ENCODE peak calls at places on chromosomes 3 and 15, in nine cellular contexts. W is AG10803; V is omental fat pad; X is RWPE1; T is CD8-positive, alpha-beta T cell; B is GM23338; Y is HFF-Myc; C is cardiac fibroblast; Q is thoracic aorta. P is an unnamed sample.

GRCh38 chr3:70855139-70855538 is 542.7 kb upstream of the MDFIC2 start:
- DNase-seq in X (no peak), C (peak; percentile 52), T (no peak), V (no peak), Y (no peak), B (no peak), W (peak; percentile 59), Q (no peak), P (no peak)

GRCh38 chr3:108728934-108729333 is 28.3 kb downstream of the RETNLB start:
- DNase-seq in T (no peak), B (no peak), Y (no peak), Q (no peak), W (no peak), C (no peak), X (no peak), V (no peak), P (no peak)

GRCh38 chr15:73983773-73984172 is 8.3 kb downstream of the STOML1 start:
- DNase-seq in V (no peak), Y (no peak), X (no peak), W (no peak), Q (no peak), T (no peak), C (no peak), B (no peak), P (no peak)

GRCh38 chr3:20930034-20930433 is 744.0 kb upstream of the SGO1 start:
- DNase-seq in C (peak; percentile 13), B (peak; percentile 64), X (peak; percentile 0), W (peak; percentile 27), Y (peak; percentile 3), T (no peak), Q (no peak), V (no peak), P (no peak)

GRCh38 chr3:71062920-71063767 is 520.4 kb downstream of the FOXP1 start:
- DNase-seq in W (peak; percentile 30), Q (no peak), T (no peak), Y (no peak), V (no peak), X (peak; percentile 22), B (no peak), C (no peak), P (no peak)

GRCh38 chr3:171732741-171733140 is 77.5 kb downstream of the PLD1 start:
- DNase-seq in Y (no peak), B (no peak), T (no peak), W (no peak), X (no peak), Q (no peak), C (no peak), V (no peak), P (no peak)

GRCh38 chr15:68379058-68379758 is 52.8 kb downstream of the ITGA11 start:
- DNase-seq in Q (no peak), W (no peak), Y (no peak), T (no peak), X (no peak), V (no peak), B (no peak), C (no peak), P (no peak)

GRCh38 chr3:150407051-150407817 is 864 bp upstream of the TSC22D2 start:
- DNase-seq in T (no peak), Y (no peak), W (peak; percentile 82), Q (peak; percentile 18), X (peak; percentile 29), C (peak; percentile 76), B (peak; percentile 16), V (no peak), P (no peak)

GRCh38 chr3:165503346-165503745 is 307.2 kb upstream of the SLITRK3 start:
- DNase-seq in Q (no peak), B (no peak), W (no peak), V (no peak), C (no peak), T (no peak), X (no peak), Y (no peak), P (no peak)

GRCh38 chr3:182979719-182980191 is 583 bp downstream of the DCUN1D1 start:
- DNase-seq in B (peak; percentile 68), X (peak; percentile 34), Y (no peak), V (peak; percentile 27), Q (no peak), C (peak; percentile 8), T (no peak), W (no peak), P (no peak)

GRCh38 chr3:66609660-66610547 is 109.1 kb upstream of the LRIG1 start:
- DNase-seq in T (no peak), X (peak; percentile 5), V (no peak), B (peak; percentile 83), C (peak; percentile 53), Q (no peak), W (peak; percentile 43), Y (no peak), P (no peak)

GRCh38 chr15:31396881-31397560 is 70.4 kb downstream of the KLF13 start:
- DNase-seq in V (peak; percentile 73), W (peak; percentile 73), Y (peak; percentile 36), T (no peak), X (peak; percentile 91), B (peak; percentile 97), C (peak; percentile 91), Q (peak; percentile 76), P (no peak)
- TF ChIP-seq CTCF in V (no peak), W (no peak), Y (no peak), T (no peak), X (no peak), B (peak; percentile 63), C (no peak), Q (no peak), P (peak; percentile 21)

DNA sequence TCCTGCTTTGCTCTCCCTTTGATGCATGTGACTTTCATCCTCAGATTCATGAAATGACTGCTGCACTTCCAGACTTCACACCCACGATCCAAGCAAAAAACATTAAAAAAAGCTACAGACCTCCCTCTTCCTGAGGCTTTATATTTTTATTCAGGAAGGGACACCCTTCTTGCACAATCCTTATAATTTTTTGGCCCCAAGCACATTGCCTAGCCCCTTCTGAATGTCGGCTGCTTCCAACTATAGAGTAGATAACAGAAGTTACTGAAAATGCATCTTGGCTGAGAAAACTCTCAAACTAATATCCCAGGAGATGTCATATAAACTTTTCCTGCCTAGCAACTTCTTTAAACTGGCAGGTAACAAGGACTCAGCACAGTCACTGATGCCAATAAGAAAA is 747.0 kb upstream of the LMCD1 start:
- DNase-seq in Y (no peak), X (no peak), Q (no peak), W (no peak), C (no peak), T (no peak), B (no peak), V (no peak), P (no peak)
- TF ChIP-seq CTCF in Y (no peak), X (no peak), Q (no peak), W (no peak), C (no peak), T (no peak), B (no peak), V (no peak), P (no peak)

GRCh38 chr3:55330355-55330754 is 156.8 kb downstream of the WNT5A start:
- DNase-seq in V (no peak), W (peak; percentile 99), Q (no peak), C (peak; percentile 85), T (no peak), X (peak; percentile 69), B (no peak), Y (peak; percentile 92), P (no peak)

GRCh38 chr3:55330756-55331155 is 156.3 kb downstream of the WNT5A start:
- DNase-seq in B (no peak), V (no peak), Q (no peak), Y (no peak), W (peak; percentile 47), X (no peak), C (no peak), T (no peak), P (no peak)

GRCh38 chr3:55329849-55330248 is 157.3 kb downstream of the WNT5A start:
- DNase-seq in V (no peak), Y (peak; percentile 53), W (peak; percentile 95), Q (no peak), X (peak; percentile 17), C (peak; percentile 71), B (no peak), T (no peak), P (no peak)

GRCh38 chr3:55331524-55331923 is 155.6 kb downstream of the WNT5A start:
- DNase-seq in C (no peak), Q (no peak), V (no peak), W (no peak), Y (no peak), X (no peak), B (no peak), T (no peak), P (no peak)

GRCh38 chr3:55327131-55327920 is 159.8 kb downstream of the WNT5A start:
- DNase-seq in Y (peak; percentile 61), V (no peak), W (peak; percentile 62), C (no peak), T (no peak), X (no peak), B (no peak), Q (no peak), P (no peak)
- TF ChIP-seq CTCF in Y (no peak), V (no peak), W (no peak), C (no peak), T (no peak), X (no peak), B (no peak), Q (no peak), P (no peak)

GRCh38 chr3:179324270-179324754 is 1.5 kb downstream of the ZNF639 start:
- DNase-seq in V (no peak), W (peak; percentile 37), Q (no peak), Y (no peak), T (no peak), X (peak; percentile 41), B (no peak), C (peak; percentile 32), P (no peak)

GRCh38 chr3:179323197-179323901 is 518 bp downstream of the ZNF639 start:
- DNase-seq in V (peak; percentile 60), B (peak; percentile 81), C (peak; percentile 87), Y (no peak), Q (peak; percentile 48), T (peak; percentile 37), X (peak; percentile 68), W (peak; percentile 75), P (no peak)

GRCh38 chr3:179322481-179323196 is at the start of gene ZNF639:
- DNase-seq in Y (no peak), T (peak; percentile 81), X (peak; percentile 79), C (peak; percentile 93), B (peak; percentile 93), Q (peak; percentile 32), V (peak; percentile 36), W (peak; percentile 85), P (peak; percentile 58)

GRCh38 chr3:179318876-179319275 is 4.0 kb upstream of the ZNF639 start:
- DNase-seq in W (no peak), Q (no peak), Y (no peak), X (no peak), V (no peak), C (no peak), T (no peak), B (no peak), P (no peak)

DNA sequence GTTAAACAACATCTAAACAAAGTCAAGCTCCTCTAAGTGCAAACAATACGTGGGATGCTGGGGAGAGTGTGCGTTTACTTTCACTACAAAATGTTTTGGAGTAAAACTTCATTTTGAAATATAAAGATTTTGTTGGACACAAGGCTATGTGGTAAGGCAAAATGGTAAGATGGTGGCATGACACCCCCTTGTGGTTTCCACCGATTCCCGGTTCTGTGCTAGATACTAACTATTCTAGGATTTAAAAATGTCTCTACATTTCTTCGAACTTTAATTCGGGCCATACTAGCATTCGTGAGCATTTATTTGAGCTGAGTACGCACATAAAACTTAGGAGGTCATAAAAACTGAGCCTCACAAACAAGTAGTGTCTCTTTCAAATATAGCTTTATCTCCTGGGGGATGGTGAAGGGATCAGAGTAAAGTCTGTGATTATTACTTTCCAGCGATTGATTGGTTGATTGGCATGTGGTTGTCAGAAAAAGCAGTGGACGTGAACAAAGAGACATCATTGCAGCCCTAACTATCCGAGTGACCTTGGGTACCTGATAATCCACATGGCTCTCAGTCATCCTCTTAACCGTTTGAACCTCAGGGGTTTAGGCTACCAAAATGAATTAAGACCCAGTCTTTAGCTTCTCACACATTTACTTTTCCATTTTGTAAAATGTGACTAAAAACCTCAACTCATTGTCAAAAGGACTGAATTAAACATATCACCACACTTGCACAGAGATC is 1.1 kb upstream of the ZNF639 start:
- DNase-seq in X (peak; percentile 42), V (no peak), B (peak; percentile 66), C (peak; percentile 64), Y (no peak), Q (no peak), W (peak; percentile 52), T (no peak), P (no peak)
- TF ChIP-seq CTCF in X (peak; percentile 59), V (no peak), B (peak; percentile 74), C (peak; percentile 53), Y (peak; percentile 65), Q (peak; percentile 41), W (peak; percentile 72), T (no peak), P (peak; percentile 28)